ENCODE peak calls at places on chromosome 16, in nine cellular contexts. One of them, this sample, is unnamed.

GRCh38 chr16:51971184-51971583 is 575.8 kb downstream of the TOX3 start:
- DNase-seq in CD8-positive, alpha-beta T cell: no peak
- DNase-seq in choroid plexus epithelial cell: peak
- DNase-seq in endodermal cell: peak
- DNase-seq in heart left ventricle: no peak
- DNase-seq in transverse colon: no peak
- DNase-seq in foreskin fibroblast: peak
- DNase-seq in cardiac muscle cell: peak
- DNase-seq in tibial artery: no peak
- DNase-seq in this sample: peak

GRCh38 chr16:49348408-49349176 is 25.0 kb upstream of the C16orf78 start:
- DNase-seq in CD8-positive, alpha-beta T cell: no peak
- DNase-seq in choroid plexus epithelial cell: no peak
- DNase-seq in endodermal cell: peak
- DNase-seq in heart left ventricle: no peak
- DNase-seq in transverse colon: no peak
- DNase-seq in foreskin fibroblast: no peak
- DNase-seq in cardiac muscle cell: no peak
- DNase-seq in tibial artery: no peak
- DNase-seq in this sample: no peak

GRCh38 chr16:50972899-50973298 is 178.2 kb downstream of the SALL1 start:
- DNase-seq in CD8-positive, alpha-beta T cell: no peak
- DNase-seq in choroid plexus epithelial cell: no peak
- DNase-seq in endodermal cell: no peak
- DNase-seq in heart left ventricle: no peak
- DNase-seq in transverse colon: no peak
- DNase-seq in foreskin fibroblast: no peak
- DNase-seq in cardiac muscle cell: no peak
- DNase-seq in tibial artery: no peak
- DNase-seq in this sample: no peak

GRCh38 chr16:58678716-58679115 is 5.9 kb downstream of the SLC38A7 start:
- DNase-seq in CD8-positive, alpha-beta T cell: no peak
- DNase-seq in choroid plexus epithelial cell: no peak
- DNase-seq in endodermal cell: no peak
- DNase-seq in heart left ventricle: peak
- DNase-seq in transverse colon: no peak
- DNase-seq in foreskin fibroblast: peak
- DNase-seq in cardiac muscle cell: no peak
- DNase-seq in tibial artery: no peak
- DNase-seq in this sample: peak

GRCh38 chr16:63302841-63303240 is 1266.6 kb upstream of the CDH8 start:
- DNase-seq in CD8-positive, alpha-beta T cell: no peak
- DNase-seq in choroid plexus epithelial cell: no peak
- DNase-seq in endodermal cell: no peak
- DNase-seq in heart left ventricle: no peak
- DNase-seq in transverse colon: no peak
- DNase-seq in foreskin fibroblast: no peak
- DNase-seq in cardiac muscle cell: no peak
- DNase-seq in tibial artery: no peak
- DNase-seq in this sample: no peak

GRCh38 chr16:81639931-81640680 is 139.0 kb upstream of the PLCG2 start:
- DNase-seq in CD8-positive, alpha-beta T cell: no peak
- DNase-seq in choroid plexus epithelial cell: no peak
- DNase-seq in endodermal cell: no peak
- DNase-seq in heart left ventricle: no peak
- DNase-seq in transverse colon: no peak
- DNase-seq in foreskin fibroblast: no peak
- DNase-seq in cardiac muscle cell: no peak
- DNase-seq in tibial artery: no peak
- DNase-seq in this sample: no peak

GRCh38 chr16:57981636-57982035 is 10.7 kb upstream of the CNGB1 start:
- DNase-seq in CD8-positive, alpha-beta T cell: no peak
- DNase-seq in choroid plexus epithelial cell: no peak
- DNase-seq in endodermal cell: no peak
- DNase-seq in heart left ventricle: no peak
- DNase-seq in transverse colon: no peak
- DNase-seq in foreskin fibroblast: no peak
- DNase-seq in cardiac muscle cell: no peak
- DNase-seq in tibial artery: no peak
- DNase-seq in this sample: no peak

GRCh38 chr16:24646646-24646995 is 82.8 kb upstream of the TNRC6A start:
- DNase-seq in CD8-positive, alpha-beta T cell: no peak
- DNase-seq in choroid plexus epithelial cell: no peak
- DNase-seq in endodermal cell: no peak
- DNase-seq in heart left ventricle: no peak
- DNase-seq in transverse colon: no peak
- DNase-seq in foreskin fibroblast: peak
- DNase-seq in cardiac muscle cell: no peak
- DNase-seq in tibial artery: no peak
- DNase-seq in this sample: no peak

GRCh38 chr16:22318690-22319358 is 21.6 kb downstream of the POLR3E start:
- DNase-seq in CD8-positive, alpha-beta T cell: peak
- DNase-seq in choroid plexus epithelial cell: peak
- DNase-seq in endodermal cell: peak
- DNase-seq in heart left ventricle: no peak
- DNase-seq in transverse colon: peak
- DNase-seq in foreskin fibroblast: peak
- DNase-seq in cardiac muscle cell: no peak
- DNase-seq in tibial artery: no peak
- DNase-seq in this sample: peak

GRCh38 chr16:9053006-9053601 is 38.3 kb upstream of the HAPSTR1 start:
- DNase-seq in CD8-positive, alpha-beta T cell: no peak
- DNase-seq in choroid plexus epithelial cell: peak
- DNase-seq in endodermal cell: peak
- DNase-seq in heart left ventricle: peak
- DNase-seq in transverse colon: peak
- DNase-seq in foreskin fibroblast: peak
- DNase-seq in cardiac muscle cell: peak
- DNase-seq in tibial artery: peak
- DNase-seq in this sample: peak

GRCh38 chr16:71399801-71400563 is 41.5 kb downstream of the CALB2 start:
- DNase-seq in CD8-positive, alpha-beta T cell: no peak
- DNase-seq in choroid plexus epithelial cell: no peak
- DNase-seq in endodermal cell: no peak
- DNase-seq in heart left ventricle: no peak
- DNase-seq in transverse colon: no peak
- DNase-seq in foreskin fibroblast: no peak
- DNase-seq in cardiac muscle cell: no peak
- DNase-seq in tibial artery: no peak
- DNase-seq in this sample: no peak

GRCh38 chr16:27892879-27893278 is 170.6 kb downstream of the GSG1L start:
- DNase-seq in CD8-positive, alpha-beta T cell: no peak
- DNase-seq in choroid plexus epithelial cell: peak
- DNase-seq in endodermal cell: peak
- DNase-seq in heart left ventricle: no peak
- DNase-seq in transverse colon: no peak
- DNase-seq in foreskin fibroblast: no peak
- DNase-seq in cardiac muscle cell: no peak
- DNase-seq in tibial artery: no peak
- DNase-seq in this sample: no peak

GRCh38 chr16:83624436-83625120 is 183.2 kb upstream of the HSBP1 start:
- DNase-seq in CD8-positive, alpha-beta T cell: no peak
- DNase-seq in choroid plexus epithelial cell: no peak
- DNase-seq in endodermal cell: no peak
- DNase-seq in heart left ventricle: no peak
- DNase-seq in transverse colon: no peak
- DNase-seq in foreskin fibroblast: no peak
- DNase-seq in cardiac muscle cell: no peak
- DNase-seq in tibial artery: no peak
- DNase-seq in this sample: no peak

GRCh38 chr16:77660311-77660710 is 62.0 kb upstream of the NUDT7 start:
- DNase-seq in CD8-positive, alpha-beta T cell: no peak
- DNase-seq in choroid plexus epithelial cell: peak
- DNase-seq in endodermal cell: peak
- DNase-seq in heart left ventricle: no peak
- DNase-seq in transverse colon: no peak
- DNase-seq in foreskin fibroblast: peak
- DNase-seq in cardiac muscle cell: peak
- DNase-seq in tibial artery: no peak
- DNase-seq in this sample: peak

DNA sequence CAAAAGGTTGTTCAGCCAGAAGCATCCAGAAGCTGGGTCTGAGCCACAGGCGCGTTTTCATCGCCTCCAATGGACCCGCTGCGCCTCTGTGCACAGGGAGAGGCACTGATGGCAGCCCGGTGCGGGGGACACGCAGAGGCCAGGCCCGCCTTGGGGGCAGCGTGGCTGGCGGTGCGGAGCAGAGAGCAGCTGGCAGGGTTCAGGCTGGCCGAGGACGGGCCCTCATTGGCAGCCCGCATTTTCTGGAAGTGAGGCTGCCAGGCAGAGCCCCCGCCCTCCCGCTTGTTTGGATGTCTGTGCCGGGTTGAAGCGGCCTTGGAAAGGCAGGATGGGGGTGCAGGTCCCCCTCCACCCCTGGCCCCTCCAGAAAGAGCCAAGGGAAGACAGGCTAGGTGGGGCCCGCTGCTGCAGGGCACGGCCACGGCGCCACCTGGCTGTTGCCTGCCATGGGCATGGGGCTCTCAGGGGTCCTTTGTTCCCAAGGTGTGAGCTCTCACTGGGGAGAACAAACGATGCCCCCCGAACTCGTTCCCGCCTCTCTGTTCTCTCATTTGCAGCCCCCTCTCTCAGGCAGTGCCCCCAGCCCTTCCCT is 18.8 kb downstream of the GSE1 start:
- DNase-seq in CD8-positive, alpha-beta T cell: no peak
- DNase-seq in choroid plexus epithelial cell: no peak
- DNase-seq in endodermal cell: no peak
- DNase-seq in heart left ventricle: no peak
- DNase-seq in transverse colon: no peak
- DNase-seq in foreskin fibroblast: no peak
- DNase-seq in cardiac muscle cell: no peak
- DNase-seq in tibial artery: no peak
- DNase-seq in this sample: no peak
- TF ChIP-seq CTCF in CD8-positive, alpha-beta T cell: no peak
- TF ChIP-seq CTCF in choroid plexus epithelial cell: peak
- TF ChIP-seq CTCF in endodermal cell: peak
- TF ChIP-seq CTCF in heart left ventricle: no peak
- TF ChIP-seq CTCF in transverse colon: no peak
- TF ChIP-seq CTCF in foreskin fibroblast: no peak
- TF ChIP-seq CTCF in cardiac muscle cell: peak
- TF ChIP-seq CTCF in tibial artery: no peak
- TF ChIP-seq CTCF in this sample: no peak

DNA sequence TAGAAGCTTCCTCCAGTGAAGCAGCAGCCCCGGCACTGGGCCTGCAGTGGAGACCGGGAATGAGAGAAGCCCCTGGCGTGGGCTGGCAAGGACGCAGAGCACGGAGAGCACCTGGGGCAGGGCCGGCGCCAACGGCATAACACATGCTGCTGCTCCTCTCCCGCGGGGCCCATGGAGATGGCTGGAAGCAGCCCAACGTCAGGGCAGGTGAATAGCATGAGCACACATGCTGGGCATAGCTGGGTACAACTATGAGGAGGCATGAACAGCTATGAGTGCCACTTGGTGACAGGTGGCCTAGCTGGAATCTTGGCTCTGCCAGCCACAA is 46.4 kb downstream of the IRF8 start:
- DNase-seq in CD8-positive, alpha-beta T cell: no peak
- DNase-seq in choroid plexus epithelial cell: no peak
- DNase-seq in endodermal cell: no peak
- DNase-seq in heart left ventricle: no peak
- DNase-seq in transverse colon: no peak
- DNase-seq in foreskin fibroblast: no peak
- DNase-seq in cardiac muscle cell: no peak
- DNase-seq in tibial artery: no peak
- DNase-seq in this sample: no peak
- H3K4me3 ChIP-seq in CD8-positive, alpha-beta T cell: no peak
- H3K4me3 ChIP-seq in choroid plexus epithelial cell: no peak
- H3K4me3 ChIP-seq in endodermal cell: no peak
- H3K4me3 ChIP-seq in heart left ventricle: no peak
- H3K4me3 ChIP-seq in transverse colon: no peak
- H3K4me3 ChIP-seq in foreskin fibroblast: no peak
- H3K4me3 ChIP-seq in cardiac muscle cell: no peak
- H3K4me3 ChIP-seq in tibial artery: no peak
- H3K4me3 ChIP-seq in this sample: no peak

DNA sequence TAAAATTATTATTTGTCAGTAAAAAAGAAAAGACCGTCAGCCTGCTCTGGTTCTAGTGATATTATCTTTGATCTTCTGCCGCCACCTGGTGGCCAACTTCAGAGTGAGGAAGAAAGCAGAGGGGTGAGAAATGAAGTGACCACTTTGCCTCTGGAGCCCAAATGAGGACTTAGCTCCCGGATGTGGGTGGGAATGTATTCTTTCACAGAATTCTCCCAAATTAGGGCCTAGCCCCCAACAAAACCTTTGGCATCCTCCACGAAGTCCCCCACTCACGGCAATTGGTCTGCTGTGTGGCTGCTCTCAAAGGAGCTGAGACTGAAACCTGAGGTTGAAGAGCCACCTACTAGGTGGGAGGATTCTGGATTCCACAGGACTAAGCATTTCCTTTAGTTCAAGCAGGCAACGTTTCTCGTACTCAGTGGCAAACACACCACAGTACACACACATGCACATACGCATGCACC is 4.9 kb upstream of the ZNF267 start:
- DNase-seq in CD8-positive, alpha-beta T cell: peak
- DNase-seq in choroid plexus epithelial cell: peak
- DNase-seq in endodermal cell: peak
- DNase-seq in heart left ventricle: peak
- DNase-seq in transverse colon: peak
- DNase-seq in foreskin fibroblast: peak
- DNase-seq in cardiac muscle cell: peak
- DNase-seq in tibial artery: peak
- DNase-seq in this sample: peak
- TF ChIP-seq CTCF in CD8-positive, alpha-beta T cell: peak
- TF ChIP-seq CTCF in choroid plexus epithelial cell: peak
- TF ChIP-seq CTCF in endodermal cell: peak
- TF ChIP-seq CTCF in heart left ventricle: peak
- TF ChIP-seq CTCF in transverse colon: peak
- TF ChIP-seq CTCF in foreskin fibroblast: peak
- TF ChIP-seq CTCF in cardiac muscle cell: peak
- TF ChIP-seq CTCF in tibial artery: peak
- TF ChIP-seq CTCF in this sample: peak

GRCh38 chr16:15950167-15950854 is 895 bp downstream of the ABCC1 start:
- DNase-seq in CD8-positive, alpha-beta T cell: peak
- DNase-seq in choroid plexus epithelial cell: peak
- DNase-seq in endodermal cell: peak
- DNase-seq in heart left ventricle: no peak
- DNase-seq in transverse colon: peak
- DNase-seq in foreskin fibroblast: peak
- DNase-seq in cardiac muscle cell: peak
- DNase-seq in tibial artery: peak
- DNase-seq in this sample: peak

GRCh38 chr16:15953477-15953876 is 4.1 kb downstream of the ABCC1 start:
- DNase-seq in CD8-positive, alpha-beta T cell: no peak
- DNase-seq in choroid plexus epithelial cell: no peak
- DNase-seq in endodermal cell: no peak
- DNase-seq in heart left ventricle: no peak
- DNase-seq in transverse colon: no peak
- DNase-seq in foreskin fibroblast: no peak
- DNase-seq in cardiac muscle cell: no peak
- DNase-seq in tibial artery: no peak
- DNase-seq in this sample: no peak

GRCh38 chr16:15952265-15952711 is 2.9 kb downstream of the ABCC1 start:
- DNase-seq in CD8-positive, alpha-beta T cell: no peak
- DNase-seq in choroid plexus epithelial cell: no peak
- DNase-seq in endodermal cell: no peak
- DNase-seq in heart left ventricle: no peak
- DNase-seq in transverse colon: no peak
- DNase-seq in foreskin fibroblast: no peak
- DNase-seq in cardiac muscle cell: peak
- DNase-seq in tibial artery: peak
- DNase-seq in this sample: no peak

GRCh38 chr16:15950869-15951268 is 1.5 kb downstream of the ABCC1 start:
- DNase-seq in CD8-positive, alpha-beta T cell: no peak
- DNase-seq in choroid plexus epithelial cell: no peak
- DNase-seq in endodermal cell: no peak
- DNase-seq in heart left ventricle: no peak
- DNase-seq in transverse colon: no peak
- DNase-seq in foreskin fibroblast: no peak
- DNase-seq in cardiac muscle cell: no peak
- DNase-seq in tibial artery: no peak
- DNase-seq in this sample: no peak

GRCh38 chr16:15951852-15952251 is 2.4 kb downstream of the ABCC1 start:
- DNase-seq in CD8-positive, alpha-beta T cell: no peak
- DNase-seq in choroid plexus epithelial cell: no peak
- DNase-seq in endodermal cell: no peak
- DNase-seq in heart left ventricle: no peak
- DNase-seq in transverse colon: no peak
- DNase-seq in foreskin fibroblast: no peak
- DNase-seq in cardiac muscle cell: no peak
- DNase-seq in tibial artery: no peak
- DNase-seq in this sample: no peak
- H3K4me3 ChIP-seq in CD8-positive, alpha-beta T cell: no peak
- H3K4me3 ChIP-seq in choroid plexus epithelial cell: no peak
- H3K4me3 ChIP-seq in endodermal cell: no peak
- H3K4me3 ChIP-seq in heart left ventricle: no peak
- H3K4me3 ChIP-seq in transverse colon: no peak
- H3K4me3 ChIP-seq in foreskin fibroblast: no peak
- H3K4me3 ChIP-seq in cardiac muscle cell: no peak
- H3K4me3 ChIP-seq in tibial artery: peak
- H3K4me3 ChIP-seq in this sample: no peak

This sample was measured in cardiac fibroblast.